ENCODE peak calls at places on chromosomes 7 and 10, in ten cellular contexts. One of them, this sample, is unnamed.

GRCh38 chr10:76311752-76312699 is 880.6 kb downstream of the LRMDA start:
- DNase-seq in left lobe of liver: no peak
- DNase-seq in activated T-helper 1 cell treated with anti-CD3 and anti-CD28 coated beads, Interleukin-2, amount 50 U/mL, for 16 hours: no peak
- DNase-seq in GM20000: peak
- DNase-seq in Daoy: peak
- DNase-seq in suprapubic skin: no peak
- DNase-seq in stimulated activated CD8-positive, alpha-beta memory T cell treated with anti-CD3 and anti-CD28 coated beads, Interleukin-12 subunit alpha, Interleukin-12 subunit beta, amount 100 ng/mL, for 1 hour: no peak
- DNase-seq in COR-L47: no peak
- DNase-seq in PC-9: no peak
- DNase-seq in activated CD4-positive, alpha-beta T cell treated with anti-CD3 and anti-CD28 coated beads, Interleukin-2, amount 50 U/mL, for 4 hours: no peak
- DNase-seq in this sample: no peak

GRCh38 chr10:115827650-115828049 is 445.4 kb downstream of the GFRA1 start:
- DNase-seq in stimulated activated CD8-positive, alpha-beta memory T cell treated with anti-CD3 and anti-CD28 coated beads, Interleukin-12 subunit alpha, Interleukin-12 subunit beta, amount 100 ng/mL, for 1 hour: no peak
- DNase-seq in activated T-helper 1 cell treated with anti-CD3 and anti-CD28 coated beads, Interleukin-2, amount 50 U/mL, for 16 hours: no peak
- DNase-seq in COR-L47: no peak
- DNase-seq in GM20000: no peak
- DNase-seq in Daoy: no peak
- DNase-seq in activated CD4-positive, alpha-beta T cell treated with anti-CD3 and anti-CD28 coated beads, Interleukin-2, amount 50 U/mL, for 4 hours: no peak
- DNase-seq in left lobe of liver: no peak
- DNase-seq in PC-9: no peak
- DNase-seq in suprapubic skin: no peak
- DNase-seq in this sample: no peak

GRCh38 chr10:6583447-6583846 is 3.4 kb upstream of the PRKCQ start:
- DNase-seq in GM20000: no peak
- DNase-seq in COR-L47: no peak
- DNase-seq in left lobe of liver: no peak
- DNase-seq in Daoy: no peak
- DNase-seq in activated T-helper 1 cell treated with anti-CD3 and anti-CD28 coated beads, Interleukin-2, amount 50 U/mL, for 16 hours: peak
- DNase-seq in activated CD4-positive, alpha-beta T cell treated with anti-CD3 and anti-CD28 coated beads, Interleukin-2, amount 50 U/mL, for 4 hours: peak
- DNase-seq in PC-9: no peak
- DNase-seq in suprapubic skin: no peak
- DNase-seq in stimulated activated CD8-positive, alpha-beta memory T cell treated with anti-CD3 and anti-CD28 coated beads, Interleukin-12 subunit alpha, Interleukin-12 subunit beta, amount 100 ng/mL, for 1 hour: no peak
- DNase-seq in this sample: no peak

GRCh38 chr7:159153511-159153910 is 8.8 kb upstream of the VIPR2 start:
- DNase-seq in GM20000: no peak
- DNase-seq in left lobe of liver: no peak
- DNase-seq in activated CD4-positive, alpha-beta T cell treated with anti-CD3 and anti-CD28 coated beads, Interleukin-2, amount 50 U/mL, for 4 hours: no peak
- DNase-seq in stimulated activated CD8-positive, alpha-beta memory T cell treated with anti-CD3 and anti-CD28 coated beads, Interleukin-12 subunit alpha, Interleukin-12 subunit beta, amount 100 ng/mL, for 1 hour: no peak
- DNase-seq in suprapubic skin: no peak
- DNase-seq in PC-9: no peak
- DNase-seq in activated T-helper 1 cell treated with anti-CD3 and anti-CD28 coated beads, Interleukin-2, amount 50 U/mL, for 16 hours: no peak
- DNase-seq in COR-L47: no peak
- DNase-seq in Daoy: no peak
- DNase-seq in this sample: no peak

GRCh38 chr7:1620835-1621234 is 49.2 kb upstream of the ELFN1 start:
- DNase-seq in activated CD4-positive, alpha-beta T cell treated with anti-CD3 and anti-CD28 coated beads, Interleukin-2, amount 50 U/mL, for 4 hours: no peak
- DNase-seq in GM20000: no peak
- DNase-seq in activated T-helper 1 cell treated with anti-CD3 and anti-CD28 coated beads, Interleukin-2, amount 50 U/mL, for 16 hours: no peak
- DNase-seq in stimulated activated CD8-positive, alpha-beta memory T cell treated with anti-CD3 and anti-CD28 coated beads, Interleukin-12 subunit alpha, Interleukin-12 subunit beta, amount 100 ng/mL, for 1 hour: no peak
- DNase-seq in suprapubic skin: no peak
- DNase-seq in PC-9: no peak
- DNase-seq in Daoy: no peak
- DNase-seq in COR-L47: no peak
- DNase-seq in left lobe of liver: no peak
- DNase-seq in this sample: no peak

GRCh38 chr10:48976208-48976607 is 36.6 kb upstream of the LRRC18 start:
- DNase-seq in left lobe of liver: no peak
- DNase-seq in activated T-helper 1 cell treated with anti-CD3 and anti-CD28 coated beads, Interleukin-2, amount 50 U/mL, for 16 hours: no peak
- DNase-seq in activated CD4-positive, alpha-beta T cell treated with anti-CD3 and anti-CD28 coated beads, Interleukin-2, amount 50 U/mL, for 4 hours: no peak
- DNase-seq in PC-9: no peak
- DNase-seq in suprapubic skin: no peak
- DNase-seq in COR-L47: peak
- DNase-seq in Daoy: no peak
- DNase-seq in GM20000: no peak
- DNase-seq in stimulated activated CD8-positive, alpha-beta memory T cell treated with anti-CD3 and anti-CD28 coated beads, Interleukin-12 subunit alpha, Interleukin-12 subunit beta, amount 100 ng/mL, for 1 hour: no peak
- DNase-seq in this sample: peak

GRCh38 chr7:28806841-28807240 is 151.3 kb downstream of the TRIL start:
- DNase-seq in activated T-helper 1 cell treated with anti-CD3 and anti-CD28 coated beads, Interleukin-2, amount 50 U/mL, for 16 hours: no peak
- DNase-seq in left lobe of liver: no peak
- DNase-seq in GM20000: no peak
- DNase-seq in activated CD4-positive, alpha-beta T cell treated with anti-CD3 and anti-CD28 coated beads, Interleukin-2, amount 50 U/mL, for 4 hours: no peak
- DNase-seq in PC-9: no peak
- DNase-seq in Daoy: peak
- DNase-seq in COR-L47: no peak
- DNase-seq in suprapubic skin: no peak
- DNase-seq in stimulated activated CD8-positive, alpha-beta memory T cell treated with anti-CD3 and anti-CD28 coated beads, Interleukin-12 subunit alpha, Interleukin-12 subunit beta, amount 100 ng/mL, for 1 hour: no peak
- DNase-seq in this sample: no peak

GRCh38 chr10:105347487-105347886 is 706.4 kb downstream of the SORCS3 start:
- DNase-seq in left lobe of liver: no peak
- DNase-seq in GM20000: no peak
- DNase-seq in activated T-helper 1 cell treated with anti-CD3 and anti-CD28 coated beads, Interleukin-2, amount 50 U/mL, for 16 hours: no peak
- DNase-seq in PC-9: no peak
- DNase-seq in stimulated activated CD8-positive, alpha-beta memory T cell treated with anti-CD3 and anti-CD28 coated beads, Interleukin-12 subunit alpha, Interleukin-12 subunit beta, amount 100 ng/mL, for 1 hour: no peak
- DNase-seq in COR-L47: no peak
- DNase-seq in suprapubic skin: no peak
- DNase-seq in activated CD4-positive, alpha-beta T cell treated with anti-CD3 and anti-CD28 coated beads, Interleukin-2, amount 50 U/mL, for 4 hours: no peak
- DNase-seq in Daoy: no peak
- DNase-seq in this sample: no peak

GRCh38 chr7:112892263-112892662 is 102.1 kb upstream of the TMEM168 start:
- DNase-seq in left lobe of liver: no peak
- DNase-seq in stimulated activated CD8-positive, alpha-beta memory T cell treated with anti-CD3 and anti-CD28 coated beads, Interleukin-12 subunit alpha, Interleukin-12 subunit beta, amount 100 ng/mL, for 1 hour: no peak
- DNase-seq in GM20000: no peak
- DNase-seq in Daoy: peak
- DNase-seq in suprapubic skin: no peak
- DNase-seq in COR-L47: no peak
- DNase-seq in activated CD4-positive, alpha-beta T cell treated with anti-CD3 and anti-CD28 coated beads, Interleukin-2, amount 50 U/mL, for 4 hours: no peak
- DNase-seq in activated T-helper 1 cell treated with anti-CD3 and anti-CD28 coated beads, Interleukin-2, amount 50 U/mL, for 16 hours: no peak
- DNase-seq in PC-9: no peak
- DNase-seq in this sample: no peak

GRCh38 chr7:140389445-140389844 is 8.9 kb downstream of the SLC37A3 start:
- DNase-seq in activated T-helper 1 cell treated with anti-CD3 and anti-CD28 coated beads, Interleukin-2, amount 50 U/mL, for 16 hours: no peak
- DNase-seq in GM20000: no peak
- DNase-seq in left lobe of liver: no peak
- DNase-seq in stimulated activated CD8-positive, alpha-beta memory T cell treated with anti-CD3 and anti-CD28 coated beads, Interleukin-12 subunit alpha, Interleukin-12 subunit beta, amount 100 ng/mL, for 1 hour: no peak
- DNase-seq in PC-9: no peak
- DNase-seq in Daoy: no peak
- DNase-seq in suprapubic skin: no peak
- DNase-seq in COR-L47: no peak
- DNase-seq in activated CD4-positive, alpha-beta T cell treated with anti-CD3 and anti-CD28 coated beads, Interleukin-2, amount 50 U/mL, for 4 hours: no peak
- DNase-seq in this sample: no peak

GRCh38 chr7:85176197-85176596 is 10.7 kb downstream of the SEMA3D start:
- DNase-seq in GM20000: no peak
- DNase-seq in suprapubic skin: no peak
- DNase-seq in stimulated activated CD8-positive, alpha-beta memory T cell treated with anti-CD3 and anti-CD28 coated beads, Interleukin-12 subunit alpha, Interleukin-12 subunit beta, amount 100 ng/mL, for 1 hour: no peak
- DNase-seq in Daoy: no peak
- DNase-seq in PC-9: no peak
- DNase-seq in left lobe of liver: no peak
- DNase-seq in activated T-helper 1 cell treated with anti-CD3 and anti-CD28 coated beads, Interleukin-2, amount 50 U/mL, for 16 hours: no peak
- DNase-seq in activated CD4-positive, alpha-beta T cell treated with anti-CD3 and anti-CD28 coated beads, Interleukin-2, amount 50 U/mL, for 4 hours: no peak
- DNase-seq in COR-L47: no peak
- DNase-seq in this sample: no peak

GRCh38 chr7:23226841-23227450 is 19.6 kb upstream of the GPNMB start:
- DNase-seq in activated T-helper 1 cell treated with anti-CD3 and anti-CD28 coated beads, Interleukin-2, amount 50 U/mL, for 16 hours: no peak
- DNase-seq in Daoy: no peak
- DNase-seq in PC-9: no peak
- DNase-seq in COR-L47: no peak
- DNase-seq in stimulated activated CD8-positive, alpha-beta memory T cell treated with anti-CD3 and anti-CD28 coated beads, Interleukin-12 subunit alpha, Interleukin-12 subunit beta, amount 100 ng/mL, for 1 hour: no peak
- DNase-seq in suprapubic skin: no peak
- DNase-seq in activated CD4-positive, alpha-beta T cell treated with anti-CD3 and anti-CD28 coated beads, Interleukin-2, amount 50 U/mL, for 4 hours: no peak
- DNase-seq in left lobe of liver: no peak
- DNase-seq in GM20000: no peak
- DNase-seq in this sample: no peak

GRCh38 chr10:130141460-130141859 is 5.3 kb downstream of the GLRX3 start:
- DNase-seq in GM20000: no peak
- DNase-seq in COR-L47: no peak
- DNase-seq in stimulated activated CD8-positive, alpha-beta memory T cell treated with anti-CD3 and anti-CD28 coated beads, Interleukin-12 subunit alpha, Interleukin-12 subunit beta, amount 100 ng/mL, for 1 hour: no peak
- DNase-seq in suprapubic skin: no peak
- DNase-seq in PC-9: no peak
- DNase-seq in activated T-helper 1 cell treated with anti-CD3 and anti-CD28 coated beads, Interleukin-2, amount 50 U/mL, for 16 hours: no peak
- DNase-seq in left lobe of liver: no peak
- DNase-seq in Daoy: no peak
- DNase-seq in activated CD4-positive, alpha-beta T cell treated with anti-CD3 and anti-CD28 coated beads, Interleukin-2, amount 50 U/mL, for 4 hours: no peak
- DNase-seq in this sample: no peak

GRCh38 chr10:100729877-100730738 is 15.3 kb upstream of the PAX2 start:
- DNase-seq in activated CD4-positive, alpha-beta T cell treated with anti-CD3 and anti-CD28 coated beads, Interleukin-2, amount 50 U/mL, for 4 hours: no peak
- DNase-seq in COR-L47: no peak
- DNase-seq in Daoy: no peak
- DNase-seq in PC-9: no peak
- DNase-seq in suprapubic skin: no peak
- DNase-seq in activated T-helper 1 cell treated with anti-CD3 and anti-CD28 coated beads, Interleukin-2, amount 50 U/mL, for 16 hours: no peak
- DNase-seq in stimulated activated CD8-positive, alpha-beta memory T cell treated with anti-CD3 and anti-CD28 coated beads, Interleukin-12 subunit alpha, Interleukin-12 subunit beta, amount 100 ng/mL, for 1 hour: no peak
- DNase-seq in left lobe of liver: no peak
- DNase-seq in GM20000: peak
- DNase-seq in this sample: no peak

GRCh38 chr10:5564537-5565204 is 39.9 kb downstream of the CALML3 start:
- DNase-seq in suprapubic skin: peak
- DNase-seq in stimulated activated CD8-positive, alpha-beta memory T cell treated with anti-CD3 and anti-CD28 coated beads, Interleukin-12 subunit alpha, Interleukin-12 subunit beta, amount 100 ng/mL, for 1 hour: no peak
- DNase-seq in activated CD4-positive, alpha-beta T cell treated with anti-CD3 and anti-CD28 coated beads, Interleukin-2, amount 50 U/mL, for 4 hours: no peak
- DNase-seq in GM20000: no peak
- DNase-seq in Daoy: no peak
- DNase-seq in left lobe of liver: peak
- DNase-seq in PC-9: no peak
- DNase-seq in COR-L47: no peak
- DNase-seq in activated T-helper 1 cell treated with anti-CD3 and anti-CD28 coated beads, Interleukin-2, amount 50 U/mL, for 16 hours: no peak
- DNase-seq in this sample: peak

GRCh38 chr10:19651549-19651948 is 164.7 kb upstream of the PLXDC2 start:
- DNase-seq in PC-9: no peak
- DNase-seq in activated CD4-positive, alpha-beta T cell treated with anti-CD3 and anti-CD28 coated beads, Interleukin-2, amount 50 U/mL, for 4 hours: no peak
- DNase-seq in GM20000: no peak
- DNase-seq in stimulated activated CD8-positive, alpha-beta memory T cell treated with anti-CD3 and anti-CD28 coated beads, Interleukin-12 subunit alpha, Interleukin-12 subunit beta, amount 100 ng/mL, for 1 hour: no peak
- DNase-seq in suprapubic skin: no peak
- DNase-seq in Daoy: no peak
- DNase-seq in left lobe of liver: no peak
- DNase-seq in activated T-helper 1 cell treated with anti-CD3 and anti-CD28 coated beads, Interleukin-2, amount 50 U/mL, for 16 hours: no peak
- DNase-seq in COR-L47: no peak
- DNase-seq in this sample: no peak

GRCh38 chr10:77405771-77406241 is 231.8 kb downstream of the KCNMA1 start:
- DNase-seq in PC-9: peak
- DNase-seq in activated T-helper 1 cell treated with anti-CD3 and anti-CD28 coated beads, Interleukin-2, amount 50 U/mL, for 16 hours: no peak
- DNase-seq in GM20000: no peak
- DNase-seq in COR-L47: peak
- DNase-seq in left lobe of liver: no peak
- DNase-seq in suprapubic skin: no peak
- DNase-seq in activated CD4-positive, alpha-beta T cell treated with anti-CD3 and anti-CD28 coated beads, Interleukin-2, amount 50 U/mL, for 4 hours: no peak
- DNase-seq in stimulated activated CD8-positive, alpha-beta memory T cell treated with anti-CD3 and anti-CD28 coated beads, Interleukin-12 subunit alpha, Interleukin-12 subunit beta, amount 100 ng/mL, for 1 hour: no peak
- DNase-seq in Daoy: peak
- DNase-seq in this sample: no peak

GRCh38 chr10:29827512-29827911 is 192.7 kb upstream of the SVIL start:
- DNase-seq in PC-9: no peak
- DNase-seq in stimulated activated CD8-positive, alpha-beta memory T cell treated with anti-CD3 and anti-CD28 coated beads, Interleukin-12 subunit alpha, Interleukin-12 subunit beta, amount 100 ng/mL, for 1 hour: no peak
- DNase-seq in COR-L47: no peak
- DNase-seq in activated T-helper 1 cell treated with anti-CD3 and anti-CD28 coated beads, Interleukin-2, amount 50 U/mL, for 16 hours: no peak
- DNase-seq in suprapubic skin: no peak
- DNase-seq in GM20000: no peak
- DNase-seq in activated CD4-positive, alpha-beta T cell treated with anti-CD3 and anti-CD28 coated beads, Interleukin-2, amount 50 U/mL, for 4 hours: no peak
- DNase-seq in Daoy: no peak
- DNase-seq in left lobe of liver: no peak
- DNase-seq in this sample: no peak

GRCh38 chr7:159064121-159064815 is 80.4 kb downstream of the VIPR2 start:
- DNase-seq in COR-L47: no peak
- DNase-seq in activated CD4-positive, alpha-beta T cell treated with anti-CD3 and anti-CD28 coated beads, Interleukin-2, amount 50 U/mL, for 4 hours: no peak
- DNase-seq in activated T-helper 1 cell treated with anti-CD3 and anti-CD28 coated beads, Interleukin-2, amount 50 U/mL, for 16 hours: no peak
- DNase-seq in PC-9: no peak
- DNase-seq in stimulated activated CD8-positive, alpha-beta memory T cell treated with anti-CD3 and anti-CD28 coated beads, Interleukin-12 subunit alpha, Interleukin-12 subunit beta, amount 100 ng/mL, for 1 hour: no peak
- DNase-seq in GM20000: no peak
- DNase-seq in left lobe of liver: no peak
- DNase-seq in suprapubic skin: peak
- DNase-seq in Daoy: no peak
- DNase-seq in this sample: no peak

GRCh38 chr10:95742529-95742884 is 13.5 kb upstream of the ENTPD1 start:
- DNase-seq in stimulated activated CD8-positive, alpha-beta memory T cell treated with anti-CD3 and anti-CD28 coated beads, Interleukin-12 subunit alpha, Interleukin-12 subunit beta, amount 100 ng/mL, for 1 hour: no peak
- DNase-seq in GM20000: no peak
- DNase-seq in left lobe of liver: peak
- DNase-seq in activated CD4-positive, alpha-beta T cell treated with anti-CD3 and anti-CD28 coated beads, Interleukin-2, amount 50 U/mL, for 4 hours: no peak
- DNase-seq in PC-9: no peak
- DNase-seq in activated T-helper 1 cell treated with anti-CD3 and anti-CD28 coated beads, Interleukin-2, amount 50 U/mL, for 16 hours: no peak
- DNase-seq in suprapubic skin: no peak
- DNase-seq in Daoy: peak
- DNase-seq in COR-L47: peak
- DNase-seq in this sample: no peak

GRCh38 chr7:117470777-117471176 is 9.0 kb upstream of the CFTR start:
- DNase-seq in suprapubic skin: no peak
- DNase-seq in Daoy: no peak
- DNase-seq in PC-9: no peak
- DNase-seq in left lobe of liver: peak
- DNase-seq in activated CD4-positive, alpha-beta T cell treated with anti-CD3 and anti-CD28 coated beads, Interleukin-2, amount 50 U/mL, for 4 hours: no peak
- DNase-seq in GM20000: peak
- DNase-seq in activated T-helper 1 cell treated with anti-CD3 and anti-CD28 coated beads, Interleukin-2, amount 50 U/mL, for 16 hours: no peak
- DNase-seq in stimulated activated CD8-positive, alpha-beta memory T cell treated with anti-CD3 and anti-CD28 coated beads, Interleukin-12 subunit alpha, Interleukin-12 subunit beta, amount 100 ng/mL, for 1 hour: no peak
- DNase-seq in COR-L47: peak
- DNase-seq in this sample: no peak

GRCh38 chr10:5404188-5405041 is at the start of gene TUBAL3:
- DNase-seq in GM20000: no peak
- DNase-seq in suprapubic skin: no peak
- DNase-seq in PC-9: no peak
- DNase-seq in activated T-helper 1 cell treated with anti-CD3 and anti-CD28 coated beads, Interleukin-2, amount 50 U/mL, for 16 hours: no peak
- DNase-seq in Daoy: peak
- DNase-seq in left lobe of liver: no peak
- DNase-seq in activated CD4-positive, alpha-beta T cell treated with anti-CD3 and anti-CD28 coated beads, Interleukin-2, amount 50 U/mL, for 4 hours: no peak
- DNase-seq in COR-L47: no peak
- DNase-seq in stimulated activated CD8-positive, alpha-beta memory T cell treated with anti-CD3 and anti-CD28 coated beads, Interleukin-12 subunit alpha, Interleukin-12 subunit beta, amount 100 ng/mL, for 1 hour: no peak
- DNase-seq in this sample: no peak

GRCh38 chr10:71085689-71086438 is 126.5 kb upstream of the UNC5B start:
- DNase-seq in activated T-helper 1 cell treated with anti-CD3 and anti-CD28 coated beads, Interleukin-2, amount 50 U/mL, for 16 hours: no peak
- DNase-seq in GM20000: no peak
- DNase-seq in activated CD4-positive, alpha-beta T cell treated with anti-CD3 and anti-CD28 coated beads, Interleukin-2, amount 50 U/mL, for 4 hours: no peak
- DNase-seq in left lobe of liver: peak
- DNase-seq in suprapubic skin: peak
- DNase-seq in Daoy: no peak
- DNase-seq in COR-L47: no peak
- DNase-seq in stimulated activated CD8-positive, alpha-beta memory T cell treated with anti-CD3 and anti-CD28 coated beads, Interleukin-12 subunit alpha, Interleukin-12 subunit beta, amount 100 ng/mL, for 1 hour: no peak
- DNase-seq in PC-9: no peak
- DNase-seq in this sample: no peak

GRCh38 chr10:92757066-92757716 is 67.4 kb downstream of the HHEX start:
- DNase-seq in suprapubic skin: peak
- DNase-seq in stimulated activated CD8-positive, alpha-beta memory T cell treated with anti-CD3 and anti-CD28 coated beads, Interleukin-12 subunit alpha, Interleukin-12 subunit beta, amount 100 ng/mL, for 1 hour: no peak
- DNase-seq in Daoy: peak
- DNase-seq in left lobe of liver: peak
- DNase-seq in GM20000: peak
- DNase-seq in COR-L47: no peak
- DNase-seq in activated T-helper 1 cell treated with anti-CD3 and anti-CD28 coated beads, Interleukin-2, amount 50 U/mL, for 16 hours: no peak
- DNase-seq in PC-9: peak
- DNase-seq in activated CD4-positive, alpha-beta T cell treated with anti-CD3 and anti-CD28 coated beads, Interleukin-2, amount 50 U/mL, for 4 hours: no peak
- DNase-seq in this sample: peak

GRCh38 chr7:18221377-18222290 is 194.0 kb upstream of the PRPS1L1 start:
- DNase-seq in GM20000: no peak
- DNase-seq in suprapubic skin: no peak
- DNase-seq in left lobe of liver: no peak
- DNase-seq in COR-L47: no peak
- DNase-seq in stimulated activated CD8-positive, alpha-beta memory T cell treated with anti-CD3 and anti-CD28 coated beads, Interleukin-12 subunit alpha, Interleukin-12 subunit beta, amount 100 ng/mL, for 1 hour: no peak
- DNase-seq in PC-9: no peak
- DNase-seq in activated T-helper 1 cell treated with anti-CD3 and anti-CD28 coated beads, Interleukin-2, amount 50 U/mL, for 16 hours: no peak
- DNase-seq in Daoy: no peak
- DNase-seq in activated CD4-positive, alpha-beta T cell treated with anti-CD3 and anti-CD28 coated beads, Interleukin-2, amount 50 U/mL, for 4 hours: no peak
- DNase-seq in this sample: no peak

GRCh38 chr10:129972966-129973673 is 9.0 kb upstream of the EBF3 start:
- DNase-seq in COR-L47: no peak
- DNase-seq in Daoy: no peak
- DNase-seq in activated T-helper 1 cell treated with anti-CD3 and anti-CD28 coated beads, Interleukin-2, amount 50 U/mL, for 16 hours: no peak
- DNase-seq in stimulated activated CD8-positive, alpha-beta memory T cell treated with anti-CD3 and anti-CD28 coated beads, Interleukin-12 subunit alpha, Interleukin-12 subunit beta, amount 100 ng/mL, for 1 hour: no peak
- DNase-seq in left lobe of liver: no peak
- DNase-seq in activated CD4-positive, alpha-beta T cell treated with anti-CD3 and anti-CD28 coated beads, Interleukin-2, amount 50 U/mL, for 4 hours: no peak
- DNase-seq in PC-9: no peak
- DNase-seq in suprapubic skin: peak
- DNase-seq in GM20000: peak
- DNase-seq in this sample: no peak

GRCh38 chr10:121079226-121079625 is 228.1 kb downstream of the WDR11 start:
- DNase-seq in COR-L47: no peak
- DNase-seq in activated CD4-positive, alpha-beta T cell treated with anti-CD3 and anti-CD28 coated beads, Interleukin-2, amount 50 U/mL, for 4 hours: no peak
- DNase-seq in activated T-helper 1 cell treated with anti-CD3 and anti-CD28 coated beads, Interleukin-2, amount 50 U/mL, for 16 hours: no peak
- DNase-seq in Daoy: no peak
- DNase-seq in GM20000: no peak
- DNase-seq in stimulated activated CD8-positive, alpha-beta memory T cell treated with anti-CD3 and anti-CD28 coated beads, Interleukin-12 subunit alpha, Interleukin-12 subunit beta, amount 100 ng/mL, for 1 hour: no peak
- DNase-seq in PC-9: no peak
- DNase-seq in suprapubic skin: no peak
- DNase-seq in left lobe of liver: no peak
- DNase-seq in this sample: no peak

GRCh38 chr10:80172896-80173295 is 32.4 kb downstream of the ANXA11 start:
- DNase-seq in GM20000: no peak
- DNase-seq in Daoy: no peak
- DNase-seq in activated CD4-positive, alpha-beta T cell treated with anti-CD3 and anti-CD28 coated beads, Interleukin-2, amount 50 U/mL, for 4 hours: no peak
- DNase-seq in COR-L47: peak
- DNase-seq in activated T-helper 1 cell treated with anti-CD3 and anti-CD28 coated beads, Interleukin-2, amount 50 U/mL, for 16 hours: no peak
- DNase-seq in PC-9: no peak
- DNase-seq in suprapubic skin: no peak
- DNase-seq in stimulated activated CD8-positive, alpha-beta memory T cell treated with anti-CD3 and anti-CD28 coated beads, Interleukin-12 subunit alpha, Interleukin-12 subunit beta, amount 100 ng/mL, for 1 hour: no peak
- DNase-seq in left lobe of liver: no peak
- DNase-seq in this sample: no peak